ENCODE peak calls at places on chromosome 14, in six cellular contexts. Q, L, O, P, E and F are unnamed samples.

GRCh38 chr14:21978184-21978998 is 304.8 kb upstream of the OR4E1 start:
- DNase-seq in E (peak), P (peak), Q (no peak), L (peak), O (peak), F (peak)

GRCh38 chr14:86003998-86004397 is 474.1 kb downstream of the FLRT2 start:
- DNase-seq in O (no peak), Q (peak), E (no peak), P (no peak), L (no peak), F (no peak)

GRCh38 chr14:100874051-100874410 is 29.5 kb downstream of the RTL1 start:
- DNase-seq in Q (no peak), P (no peak), E (peak), O (no peak), L (no peak), F (no peak)

GRCh38 chr14:25508845-25509244 is 458.9 kb upstream of the STXBP6 start:
- DNase-seq in O (no peak), Q (no peak), P (no peak), E (no peak), L (no peak), F (no peak)

GRCh38 chr14:22319526-22320352 is 269.3 kb downstream of the DAD1 start:
- DNase-seq in O (no peak), Q (no peak), L (no peak), P (peak), E (no peak), F (peak)

GRCh38 chr14:73457935-73458218 is 469 bp downstream of the NUMB start:
- DNase-seq in E (peak), L (peak), Q (no peak), P (no peak), O (no peak), F (no peak)

GRCh38 chr14:79596531-79596930 is 614.8 kb downstream of the DIO2 start:
- DNase-seq in P (no peak), E (no peak), Q (no peak), L (no peak), O (no peak), F (no peak)

GRCh38 chr14:24513009-24513408 is 4.9 kb upstream of the CMA1 start:
- DNase-seq in Q (no peak), E (no peak), P (peak), O (no peak), L (no peak), F (no peak)

GRCh38 chr14:77641534-77642341 is 25.3 kb upstream of the SPTLC2 start:
- DNase-seq in O (no peak), P (no peak), L (peak), E (peak), Q (no peak), F (peak)